ENCODE peak calls at places on chromosome 15, in six cellular contexts. One of them, this sample, is unnamed.

GRCh38 chr15:41340189-41340695 is 7.6 kb downstream of the NUSAP1 start:
- DNase-seq in dorsolateral prefrontal cortex: no peak
- DNase-seq in heart left ventricle: no peak
- DNase-seq in K562: no peak
- DNase-seq in fibroblast of the aortic adventitia: no peak
- DNase-seq in AG10803: no peak
- DNase-seq in this sample: no peak

GRCh38 chr15:79593119-79593869 is 161.2 kb downstream of the MINAR1 start:
- DNase-seq in fibroblast of the aortic adventitia: peak
- DNase-seq in AG10803: peak
- DNase-seq in heart left ventricle: no peak
- DNase-seq in K562: peak
- DNase-seq in dorsolateral prefrontal cortex: no peak
- DNase-seq in this sample: no peak

GRCh38 chr15:50128266-50128665 is 9.2 kb upstream of the ATP8B4 start:
- DNase-seq in heart left ventricle: peak
- DNase-seq in fibroblast of the aortic adventitia: no peak
- DNase-seq in dorsolateral prefrontal cortex: no peak
- DNase-seq in K562: peak
- DNase-seq in AG10803: no peak
- DNase-seq in this sample: no peak

GRCh38 chr15:76206325-76206976 is 104.8 kb downstream of the ETFA start:
- DNase-seq in fibroblast of the aortic adventitia: peak
- DNase-seq in K562: no peak
- DNase-seq in dorsolateral prefrontal cortex: peak
- DNase-seq in heart left ventricle: peak
- DNase-seq in AG10803: peak
- DNase-seq in this sample: peak

GRCh38 chr15:99438691-99439523 is 126.9 kb upstream of the MEF2A start:
- DNase-seq in AG10803: peak
- DNase-seq in dorsolateral prefrontal cortex: peak
- DNase-seq in heart left ventricle: peak
- DNase-seq in K562: no peak
- DNase-seq in fibroblast of the aortic adventitia: no peak
- DNase-seq in this sample: peak

GRCh38 chr15:70283511-70283910 is 185.8 kb upstream of the TLE3 start:
- DNase-seq in heart left ventricle: no peak
- DNase-seq in AG10803: no peak
- DNase-seq in dorsolateral prefrontal cortex: no peak
- DNase-seq in K562: no peak
- DNase-seq in fibroblast of the aortic adventitia: no peak
- DNase-seq in this sample: no peak

GRCh38 chr15:101657968-101658784 is 6.0 kb upstream of the TM2D3 start:
- DNase-seq in dorsolateral prefrontal cortex: no peak
- DNase-seq in K562: peak
- DNase-seq in heart left ventricle: peak
- DNase-seq in AG10803: no peak
- DNase-seq in fibroblast of the aortic adventitia: no peak
- DNase-seq in this sample: no peak

GRCh38 chr15:67185621-67186225 is 68.7 kb downstream of the AAGAB start:
- DNase-seq in heart left ventricle: no peak
- DNase-seq in AG10803: peak
- DNase-seq in dorsolateral prefrontal cortex: no peak
- DNase-seq in fibroblast of the aortic adventitia: peak
- DNase-seq in K562: no peak
- DNase-seq in this sample: peak

GRCh38 chr15:49560045-49560444 is 60.6 kb downstream of the FAM227B start:
- DNase-seq in fibroblast of the aortic adventitia: no peak
- DNase-seq in dorsolateral prefrontal cortex: no peak
- DNase-seq in AG10803: no peak
- DNase-seq in K562: no peak
- DNase-seq in heart left ventricle: no peak
- DNase-seq in this sample: no peak

GRCh38 chr15:31427411-31427810 is 100.8 kb downstream of the KLF13 start:
- DNase-seq in dorsolateral prefrontal cortex: no peak
- DNase-seq in heart left ventricle: no peak
- DNase-seq in fibroblast of the aortic adventitia: peak
- DNase-seq in K562: no peak
- DNase-seq in AG10803: peak
- DNase-seq in this sample: no peak

GRCh38 chr15:101433396-101433795 is 56.1 kb downstream of the PCSK6 start:
- DNase-seq in heart left ventricle: no peak
- DNase-seq in fibroblast of the aortic adventitia: no peak
- DNase-seq in dorsolateral prefrontal cortex: no peak
- DNase-seq in K562: no peak
- DNase-seq in AG10803: no peak
- DNase-seq in this sample: no peak

GRCh38 chr15:65146438-65146837 is 12.8 kb upstream of the PDCD7 start:
- DNase-seq in K562: no peak
- DNase-seq in dorsolateral prefrontal cortex: no peak
- DNase-seq in heart left ventricle: no peak
- DNase-seq in fibroblast of the aortic adventitia: no peak
- DNase-seq in AG10803: no peak
- DNase-seq in this sample: no peak

GRCh38 chr15:61720197-61720596 is 340.1 kb downstream of the VPS13C start:
- DNase-seq in AG10803: no peak
- DNase-seq in dorsolateral prefrontal cortex: no peak
- DNase-seq in fibroblast of the aortic adventitia: no peak
- DNase-seq in K562: no peak
- DNase-seq in heart left ventricle: no peak
- DNase-seq in this sample: no peak

GRCh38 chr15:79582650-79583049 is 150.5 kb downstream of the MINAR1 start:
- DNase-seq in K562: no peak
- DNase-seq in dorsolateral prefrontal cortex: no peak
- DNase-seq in heart left ventricle: no peak
- DNase-seq in AG10803: peak
- DNase-seq in fibroblast of the aortic adventitia: peak
- DNase-seq in this sample: no peak

GRCh38 chr15:63530762-63531299 is 26.4 kb downstream of the USP3 start:
- DNase-seq in dorsolateral prefrontal cortex: no peak
- DNase-seq in AG10803: no peak
- DNase-seq in fibroblast of the aortic adventitia: no peak
- DNase-seq in K562: no peak
- DNase-seq in heart left ventricle: no peak
- DNase-seq in this sample: no peak

GRCh38 chr15:91473894-91474293 is 373.8 kb downstream of the SV2B start:
- DNase-seq in K562: no peak
- DNase-seq in fibroblast of the aortic adventitia: peak
- DNase-seq in AG10803: peak
- DNase-seq in heart left ventricle: no peak
- DNase-seq in dorsolateral prefrontal cortex: no peak
- DNase-seq in this sample: no peak

GRCh38 chr15:79442911-79443310 is 10.8 kb downstream of the MINAR1 start:
- DNase-seq in AG10803: no peak
- DNase-seq in heart left ventricle: no peak
- DNase-seq in K562: no peak
- DNase-seq in dorsolateral prefrontal cortex: no peak
- DNase-seq in fibroblast of the aortic adventitia: no peak
- DNase-seq in this sample: no peak

GRCh38 chr15:63587527-63587926 is 9.7 kb upstream of the FBXL22 start:
- DNase-seq in fibroblast of the aortic adventitia: no peak
- DNase-seq in dorsolateral prefrontal cortex: no peak
- DNase-seq in AG10803: peak
- DNase-seq in heart left ventricle: no peak
- DNase-seq in K562: no peak
- DNase-seq in this sample: peak

GRCh38 chr15:70265466-70265978 is 167.8 kb upstream of the TLE3 start:
- DNase-seq in K562: peak
- DNase-seq in dorsolateral prefrontal cortex: no peak
- DNase-seq in fibroblast of the aortic adventitia: no peak
- DNase-seq in AG10803: no peak
- DNase-seq in heart left ventricle: no peak
- DNase-seq in this sample: no peak

GRCh38 chr15:69164807-69165636 is 4.6 kb downstream of the GLCE start:
- DNase-seq in K562: peak
- DNase-seq in AG10803: no peak
- DNase-seq in fibroblast of the aortic adventitia: peak
- DNase-seq in dorsolateral prefrontal cortex: no peak
- DNase-seq in heart left ventricle: no peak
- DNase-seq in this sample: peak

GRCh38 chr15:81092559-81092902 is 41.5 kb upstream of the CFAP161 start:
- DNase-seq in heart left ventricle: peak
- DNase-seq in fibroblast of the aortic adventitia: no peak
- DNase-seq in K562: peak
- DNase-seq in dorsolateral prefrontal cortex: no peak
- DNase-seq in AG10803: no peak
- DNase-seq in this sample: no peak

GRCh38 chr15:77027111-77027696 is 32.3 kb downstream of the PSTPIP1 start:
- DNase-seq in dorsolateral prefrontal cortex: no peak
- DNase-seq in AG10803: no peak
- DNase-seq in K562: no peak
- DNase-seq in heart left ventricle: no peak
- DNase-seq in fibroblast of the aortic adventitia: no peak
- DNase-seq in this sample: no peak

GRCh38 chr15:76340198-76340801 is 3.7 kb downstream of the ISL2 start:
- DNase-seq in AG10803: no peak
- DNase-seq in fibroblast of the aortic adventitia: peak
- DNase-seq in dorsolateral prefrontal cortex: no peak
- DNase-seq in heart left ventricle: no peak
- DNase-seq in K562: no peak
- DNase-seq in this sample: peak

GRCh38 chr15:71495381-71495780 is 315.0 kb upstream of the NR2E3 start:
- DNase-seq in AG10803: no peak
- DNase-seq in heart left ventricle: no peak
- DNase-seq in K562: no peak
- DNase-seq in fibroblast of the aortic adventitia: no peak
- DNase-seq in dorsolateral prefrontal cortex: no peak
- DNase-seq in this sample: no peak

GRCh38 chr15:38477637-38478036 is 23.7 kb downstream of the FAM98B start:
- DNase-seq in AG10803: no peak
- DNase-seq in K562: no peak
- DNase-seq in heart left ventricle: no peak
- DNase-seq in fibroblast of the aortic adventitia: peak
- DNase-seq in dorsolateral prefrontal cortex: no peak
- DNase-seq in this sample: no peak

GRCh38 chr15:57025264-57025939 is 107.0 kb downstream of the TCF12 start:
- DNase-seq in fibroblast of the aortic adventitia: peak
- DNase-seq in dorsolateral prefrontal cortex: no peak
- DNase-seq in heart left ventricle: no peak
- DNase-seq in K562: no peak
- DNase-seq in AG10803: peak
- DNase-seq in this sample: peak

DNA sequence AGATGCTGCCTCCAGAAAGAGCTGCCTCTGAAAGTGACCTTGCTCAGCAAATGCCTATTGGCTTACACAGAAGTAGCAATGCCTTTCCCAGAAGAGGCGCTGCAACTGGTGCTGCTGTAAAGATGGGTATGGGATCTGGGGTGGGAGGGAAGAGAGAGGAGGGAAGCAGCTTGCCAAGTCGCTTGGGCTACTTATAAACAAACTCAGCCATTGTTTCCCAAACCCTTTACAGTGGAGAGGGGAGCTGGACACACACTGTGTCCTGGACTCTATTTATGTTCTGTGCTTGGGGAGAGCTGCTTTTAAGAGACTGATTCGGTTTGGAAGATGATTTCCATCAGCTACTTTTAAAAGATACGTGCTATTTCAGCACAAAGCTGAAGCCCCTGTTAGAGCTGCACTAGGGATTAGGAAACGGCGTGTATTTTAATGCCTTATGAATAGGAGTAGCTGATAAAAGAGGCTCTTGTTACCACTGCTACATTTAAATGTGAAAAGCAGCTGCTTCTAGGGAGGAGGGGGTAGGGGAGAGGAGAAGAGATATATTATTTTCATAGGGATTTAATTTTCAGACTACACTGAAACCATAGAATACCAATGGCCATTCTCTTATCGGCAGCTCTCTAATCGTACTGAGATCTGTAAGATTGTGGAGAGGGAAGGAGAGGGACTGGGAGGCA is 440.6 kb downstream of the MCTP2 start:
- DNase-seq in heart left ventricle: peak
- DNase-seq in K562: peak
- DNase-seq in fibroblast of the aortic adventitia: no peak
- DNase-seq in dorsolateral prefrontal cortex: no peak
- DNase-seq in AG10803: no peak
- DNase-seq in this sample: peak
- H3K4me3 ChIP-seq in heart left ventricle: no peak
- H3K4me3 ChIP-seq in K562: no peak
- H3K4me3 ChIP-seq in fibroblast of the aortic adventitia: no peak
- H3K4me3 ChIP-seq in dorsolateral prefrontal cortex: peak
- H3K4me3 ChIP-seq in AG10803: no peak
- H3K4me3 ChIP-seq in this sample: no peak

GRCh38 chr15:46502668-46503067 is 867.8 kb downstream of the SQOR start:
- DNase-seq in dorsolateral prefrontal cortex: no peak
- DNase-seq in AG10803: no peak
- DNase-seq in heart left ventricle: no peak
- DNase-seq in K562: no peak
- DNase-seq in fibroblast of the aortic adventitia: no peak
- DNase-seq in this sample: no peak
- TF ChIP-seq CTCF in dorsolateral prefrontal cortex: peak
- TF ChIP-seq CTCF in AG10803: peak
- TF ChIP-seq CTCF in heart left ventricle: peak
- TF ChIP-seq CTCF in K562: no peak
- TF ChIP-seq CTCF in fibroblast of the aortic adventitia: no peak
- TF ChIP-seq CTCF in this sample: no peak

DNA sequence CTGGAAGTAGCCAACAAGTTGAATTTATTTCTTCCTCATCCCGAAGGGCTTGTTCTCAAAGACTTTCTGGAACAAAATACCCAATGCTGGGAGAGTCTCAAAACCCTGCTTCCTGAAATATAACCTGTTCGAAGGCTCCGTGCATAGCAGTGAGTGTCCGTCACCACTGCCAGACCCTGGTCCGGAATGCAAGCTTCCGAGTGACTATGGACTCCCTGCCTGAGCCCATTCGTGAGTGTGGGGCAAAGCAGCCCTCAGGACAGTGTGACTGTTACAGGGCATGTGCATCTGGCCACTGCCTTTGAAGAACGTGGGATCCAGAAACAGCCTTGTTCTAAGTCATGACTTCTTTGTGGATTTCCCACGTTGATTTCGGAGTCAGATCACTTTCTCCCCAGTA is 214.5 kb upstream of the IGF1R start:
- DNase-seq in fibroblast of the aortic adventitia: no peak
- DNase-seq in K562: no peak
- DNase-seq in AG10803: no peak
- DNase-seq in dorsolateral prefrontal cortex: no peak
- DNase-seq in heart left ventricle: no peak
- DNase-seq in this sample: no peak
- H3K4me3 ChIP-seq in fibroblast of the aortic adventitia: no peak
- H3K4me3 ChIP-seq in K562: no peak
- H3K4me3 ChIP-seq in AG10803: no peak
- H3K4me3 ChIP-seq in dorsolateral prefrontal cortex: no peak
- H3K4me3 ChIP-seq in heart left ventricle: no peak
- H3K4me3 ChIP-seq in this sample: no peak

DNA sequence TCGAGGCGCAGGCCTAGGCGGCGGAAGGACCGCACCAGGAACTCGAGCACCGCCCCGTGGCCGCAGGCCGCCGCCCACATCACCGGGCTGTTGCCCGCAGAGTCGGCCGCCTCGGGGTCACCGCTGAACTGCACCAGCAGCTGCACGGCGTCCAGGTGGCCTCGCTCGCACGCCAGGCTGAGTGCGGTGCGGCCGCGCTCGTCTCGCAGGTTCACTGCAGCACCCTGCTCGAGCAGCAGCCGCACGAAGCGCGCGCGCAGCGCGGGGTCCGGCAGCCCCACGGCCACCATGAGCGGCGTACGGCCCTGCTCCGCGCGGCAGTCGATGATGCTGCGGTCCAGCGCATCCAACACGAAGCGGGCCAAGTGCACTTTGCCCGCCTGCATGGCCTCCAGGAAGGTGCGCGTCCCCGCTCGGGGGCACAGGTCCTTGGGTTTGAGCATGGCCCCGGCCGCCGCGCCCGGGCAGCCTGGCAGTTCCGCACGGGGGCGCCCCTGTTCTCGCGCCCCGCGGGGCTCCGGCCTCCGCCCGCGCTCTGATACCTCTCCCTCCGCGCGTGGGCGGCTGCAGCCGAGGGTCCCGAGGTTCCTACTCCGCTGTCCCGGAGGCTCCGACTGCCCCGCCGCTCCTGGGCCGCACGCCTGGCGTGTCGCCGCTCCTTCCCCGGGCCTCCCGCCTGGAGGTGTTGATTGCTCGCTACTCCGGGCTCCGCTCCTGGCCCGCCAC is 557 bp downstream of the ANKRD63 start:
- DNase-seq in K562: peak
- DNase-seq in AG10803: no peak
- DNase-seq in dorsolateral prefrontal cortex: no peak
- DNase-seq in heart left ventricle: no peak
- DNase-seq in fibroblast of the aortic adventitia: no peak
- DNase-seq in this sample: no peak
- TF ChIP-seq CTCF in K562: peak
- TF ChIP-seq CTCF in AG10803: no peak
- TF ChIP-seq CTCF in dorsolateral prefrontal cortex: peak
- TF ChIP-seq CTCF in heart left ventricle: peak
- TF ChIP-seq CTCF in fibroblast of the aortic adventitia: no peak
- TF ChIP-seq CTCF in this sample: peak

This sample was measured in astrocyte of the spinal cord.